ENCODE peak calls at places on chromosomes 1 and 21, in four cellular contexts. E is HT1080, A is EL, Z is osteocyte. G is an unnamed sample.

GRCh38 chr1:31487143-31487542 is 74.1 kb downstream of the SERINC2 start:
- DNase-seq in E (no peak), A (no peak), Z (no peak), G (no peak)

GRCh38 chr1:235468009-235468408 is 36.2 kb downstream of the B3GALNT2 start:
- DNase-seq in E (no peak), A (no peak), Z (no peak), G (no peak)

GRCh38 chr1:235999259-235999925 is 65.5 kb downstream of the NID1 start:
- DNase-seq in E (peak), A (peak), Z (no peak), G (no peak)

GRCh38 chr21:34129039-34129891 is 55.9 kb downstream of the MRPS6 start:
- DNase-seq in E (peak), A (peak), Z (peak), G (no peak)

GRCh38 chr1:24139846-24140425 is 3.0 kb downstream of the IL22RA1 start:
- DNase-seq in E (no peak), A (no peak), Z (no peak), G (no peak)

GRCh38 chr1:78833491-78833890 is 173.0 kb downstream of the ADGRL4 start:
- DNase-seq in E (peak), A (peak), Z (no peak), G (no peak)

GRCh38 chr1:199279107-199279506 is 640.3 kb downstream of the PTPRC start:
- DNase-seq in E (peak), A (no peak), Z (no peak), G (no peak)

GRCh38 chr1:25836695-25837094 is 16.9 kb downstream of the MTFR1L start:
- DNase-seq in E (no peak), A (no peak), Z (no peak), G (peak)

GRCh38 chr1:225762444-225762843 is 15.2 kb upstream of the SRP9 start:
- DNase-seq in E (no peak), A (no peak), Z (no peak), G (no peak)

GRCh38 chr1:32031578-32032286 is 18.1 kb downstream of the KHDRBS1 start:
- DNase-seq in E (peak), A (peak), Z (no peak), G (no peak)

GRCh38 chr1:41345434-41346075 is 15.7 kb upstream of the FOXO6 start:
- DNase-seq in E (no peak), A (no peak), Z (no peak), G (no peak)

GRCh38 chr1:69777423-69777822 is 209.7 kb downstream of the LRRC7 start:
- DNase-seq in E (no peak), A (no peak), Z (no peak), G (no peak)

GRCh38 chr1:6962390-6962955 is 177.2 kb downstream of the CAMTA1 start:
- DNase-seq in E (peak), A (no peak), Z (no peak), G (peak)